ENCODE peak calls at places on chromosomes 5 and 9, in nine cellular contexts. One of them, this sample, is unnamed.

GRCh38 chr5:112555691-112556090 is 136.6 kb upstream of the EPB41L4A start:
- DNase-seq in spleen: no peak
- DNase-seq in adrenal gland: no peak
- DNase-seq in WERI-Rb-1: no peak
- DNase-seq in tibial artery: no peak
- DNase-seq in thyroid gland: no peak
- DNase-seq in cardiac muscle cell: no peak
- DNase-seq in neural progenitor cell: no peak
- DNase-seq in HepG2: no peak
- DNase-seq in this sample: peak

GRCh38 chr9:129584136-129584535 is 36.8 kb downstream of the C9orf50 start:
- DNase-seq in spleen: no peak
- DNase-seq in HepG2: peak
- DNase-seq in cardiac muscle cell: peak
- DNase-seq in neural progenitor cell: peak
- DNase-seq in thyroid gland: peak
- DNase-seq in tibial artery: peak
- DNase-seq in WERI-Rb-1: peak
- DNase-seq in adrenal gland: peak
- DNase-seq in this sample: peak

GRCh38 chr9:122334916-122335315 is 35.9 kb upstream of the PTGS1 start:
- DNase-seq in cardiac muscle cell: no peak
- DNase-seq in thyroid gland: no peak
- DNase-seq in spleen: no peak
- DNase-seq in adrenal gland: no peak
- DNase-seq in neural progenitor cell: no peak
- DNase-seq in HepG2: no peak
- DNase-seq in tibial artery: no peak
- DNase-seq in WERI-Rb-1: no peak
- DNase-seq in this sample: no peak

GRCh38 chr9:122058051-122058450 is 35.1 kb downstream of the TTLL11 start:
- DNase-seq in thyroid gland: no peak
- DNase-seq in spleen: no peak
- DNase-seq in tibial artery: no peak
- DNase-seq in cardiac muscle cell: no peak
- DNase-seq in neural progenitor cell: no peak
- DNase-seq in WERI-Rb-1: peak
- DNase-seq in adrenal gland: no peak
- DNase-seq in HepG2: no peak
- DNase-seq in this sample: no peak

GRCh38 chr5:128791312-128791711 is 174.0 kb upstream of the SLC27A6 start:
- DNase-seq in WERI-Rb-1: no peak
- DNase-seq in thyroid gland: no peak
- DNase-seq in HepG2: no peak
- DNase-seq in cardiac muscle cell: no peak
- DNase-seq in tibial artery: no peak
- DNase-seq in neural progenitor cell: no peak
- DNase-seq in adrenal gland: no peak
- DNase-seq in spleen: no peak
- DNase-seq in this sample: no peak

GRCh38 chr5:147310059-147310704 is 75.4 kb downstream of the STK32A start:
- DNase-seq in adrenal gland: peak
- DNase-seq in cardiac muscle cell: no peak
- DNase-seq in neural progenitor cell: no peak
- DNase-seq in thyroid gland: peak
- DNase-seq in spleen: no peak
- DNase-seq in HepG2: no peak
- DNase-seq in tibial artery: peak
- DNase-seq in WERI-Rb-1: no peak
- DNase-seq in this sample: peak

GRCh38 chr5:93721045-93721444 is 20.4 kb downstream of the POU5F2 start:
- DNase-seq in adrenal gland: no peak
- DNase-seq in tibial artery: no peak
- DNase-seq in thyroid gland: no peak
- DNase-seq in spleen: no peak
- DNase-seq in WERI-Rb-1: no peak
- DNase-seq in cardiac muscle cell: no peak
- DNase-seq in neural progenitor cell: no peak
- DNase-seq in HepG2: no peak
- DNase-seq in this sample: no peak

GRCh38 chr9:105557804-105558610 is at the start of gene FKTN:
- DNase-seq in adrenal gland: peak
- DNase-seq in thyroid gland: peak
- DNase-seq in HepG2: peak
- DNase-seq in spleen: peak
- DNase-seq in cardiac muscle cell: peak
- DNase-seq in WERI-Rb-1: peak
- DNase-seq in neural progenitor cell: peak
- DNase-seq in tibial artery: peak
- DNase-seq in this sample: peak

DNA sequence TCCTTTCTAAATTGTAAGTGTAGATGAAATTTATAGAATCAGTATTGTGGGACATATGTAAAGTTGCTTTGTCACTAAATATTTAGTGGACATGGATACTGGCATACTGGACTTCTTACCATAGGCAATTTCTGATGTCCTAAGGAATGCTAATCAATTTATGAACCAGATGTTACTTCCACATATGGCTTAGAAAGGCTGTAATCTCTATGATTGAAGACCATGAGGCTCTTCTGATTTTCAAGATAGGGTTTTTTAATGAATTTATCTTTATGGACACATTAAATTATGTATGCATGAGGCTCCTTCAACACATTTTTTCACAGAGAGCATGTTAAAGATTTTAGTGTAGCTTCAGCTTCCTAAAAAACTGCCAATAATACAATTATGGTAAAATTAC is 410.4 kb downstream of the PRR16 start:
- DNase-seq in thyroid gland: no peak
- DNase-seq in WERI-Rb-1: no peak
- DNase-seq in tibial artery: no peak
- DNase-seq in spleen: no peak
- DNase-seq in neural progenitor cell: no peak
- DNase-seq in cardiac muscle cell: no peak
- DNase-seq in adrenal gland: no peak
- DNase-seq in HepG2: no peak
- DNase-seq in this sample: no peak
- H3K27ac ChIP-seq in thyroid gland: no peak
- H3K27ac ChIP-seq in WERI-Rb-1: no peak
- H3K27ac ChIP-seq in tibial artery: no peak
- H3K27ac ChIP-seq in spleen: no peak
- H3K27ac ChIP-seq in neural progenitor cell: no peak
- H3K27ac ChIP-seq in cardiac muscle cell: no peak
- H3K27ac ChIP-seq in adrenal gland: no peak
- H3K27ac ChIP-seq in HepG2: no peak
- H3K27ac ChIP-seq in this sample: no peak

DNA sequence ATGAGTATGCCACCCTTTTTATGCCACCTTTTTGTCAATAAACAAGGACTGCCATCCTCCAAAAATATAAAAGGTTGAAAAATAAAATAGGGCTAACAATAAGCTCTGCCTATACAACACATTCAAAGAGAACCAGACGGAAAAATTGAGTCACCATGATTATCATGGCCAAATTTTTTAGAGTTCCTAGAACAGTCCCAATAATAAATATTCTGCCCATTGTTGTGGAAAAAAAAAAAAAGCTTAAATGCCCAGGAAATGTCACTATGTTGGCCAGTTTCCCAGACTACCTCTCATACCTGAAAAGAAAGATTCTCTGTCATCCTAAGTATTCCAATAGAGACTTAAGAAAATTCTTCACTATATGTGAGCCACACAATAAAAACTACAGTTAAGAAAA is 149.1 kb downstream of the TMEM161B start:
- DNase-seq in WERI-Rb-1: no peak
- DNase-seq in HepG2: no peak
- DNase-seq in adrenal gland: no peak
- DNase-seq in cardiac muscle cell: no peak
- DNase-seq in thyroid gland: no peak
- DNase-seq in spleen: no peak
- DNase-seq in tibial artery: no peak
- DNase-seq in neural progenitor cell: no peak
- DNase-seq in this sample: no peak
- H3K4me3 ChIP-seq in WERI-Rb-1: no peak
- H3K4me3 ChIP-seq in HepG2: no peak
- H3K4me3 ChIP-seq in adrenal gland: no peak
- H3K4me3 ChIP-seq in cardiac muscle cell: no peak
- H3K4me3 ChIP-seq in thyroid gland: no peak
- H3K4me3 ChIP-seq in spleen: no peak
- H3K4me3 ChIP-seq in tibial artery: no peak
- H3K4me3 ChIP-seq in neural progenitor cell: no peak
- H3K4me3 ChIP-seq in this sample: no peak

GRCh38 chr5:77850536-77851228 is 74.5 kb upstream of the TBCA start:
- DNase-seq in adrenal gland: peak
- DNase-seq in tibial artery: no peak
- DNase-seq in neural progenitor cell: peak
- DNase-seq in cardiac muscle cell: no peak
- DNase-seq in WERI-Rb-1: no peak
- DNase-seq in thyroid gland: no peak
- DNase-seq in HepG2: no peak
- DNase-seq in spleen: no peak
- DNase-seq in this sample: no peak

GRCh38 chr5:77852514-77853352 is 76.6 kb upstream of the TBCA start:
- DNase-seq in adrenal gland: peak
- DNase-seq in WERI-Rb-1: peak
- DNase-seq in cardiac muscle cell: peak
- DNase-seq in HepG2: no peak
- DNase-seq in tibial artery: no peak
- DNase-seq in thyroid gland: peak
- DNase-seq in spleen: peak
- DNase-seq in neural progenitor cell: peak
- DNase-seq in this sample: peak

GRCh38 chr5:77852068-77852513 is 76.0 kb upstream of the TBCA start:
- DNase-seq in spleen: no peak
- DNase-seq in thyroid gland: no peak
- DNase-seq in HepG2: no peak
- DNase-seq in cardiac muscle cell: no peak
- DNase-seq in WERI-Rb-1: no peak
- DNase-seq in neural progenitor cell: no peak
- DNase-seq in adrenal gland: no peak
- DNase-seq in tibial artery: no peak
- DNase-seq in this sample: no peak

GRCh38 chr5:77853353-77853907 is 77.3 kb upstream of the TBCA start:
- DNase-seq in thyroid gland: no peak
- DNase-seq in WERI-Rb-1: no peak
- DNase-seq in tibial artery: no peak
- DNase-seq in adrenal gland: no peak
- DNase-seq in cardiac muscle cell: no peak
- DNase-seq in HepG2: no peak
- DNase-seq in spleen: no peak
- DNase-seq in neural progenitor cell: no peak
- DNase-seq in this sample: no peak

DNA sequence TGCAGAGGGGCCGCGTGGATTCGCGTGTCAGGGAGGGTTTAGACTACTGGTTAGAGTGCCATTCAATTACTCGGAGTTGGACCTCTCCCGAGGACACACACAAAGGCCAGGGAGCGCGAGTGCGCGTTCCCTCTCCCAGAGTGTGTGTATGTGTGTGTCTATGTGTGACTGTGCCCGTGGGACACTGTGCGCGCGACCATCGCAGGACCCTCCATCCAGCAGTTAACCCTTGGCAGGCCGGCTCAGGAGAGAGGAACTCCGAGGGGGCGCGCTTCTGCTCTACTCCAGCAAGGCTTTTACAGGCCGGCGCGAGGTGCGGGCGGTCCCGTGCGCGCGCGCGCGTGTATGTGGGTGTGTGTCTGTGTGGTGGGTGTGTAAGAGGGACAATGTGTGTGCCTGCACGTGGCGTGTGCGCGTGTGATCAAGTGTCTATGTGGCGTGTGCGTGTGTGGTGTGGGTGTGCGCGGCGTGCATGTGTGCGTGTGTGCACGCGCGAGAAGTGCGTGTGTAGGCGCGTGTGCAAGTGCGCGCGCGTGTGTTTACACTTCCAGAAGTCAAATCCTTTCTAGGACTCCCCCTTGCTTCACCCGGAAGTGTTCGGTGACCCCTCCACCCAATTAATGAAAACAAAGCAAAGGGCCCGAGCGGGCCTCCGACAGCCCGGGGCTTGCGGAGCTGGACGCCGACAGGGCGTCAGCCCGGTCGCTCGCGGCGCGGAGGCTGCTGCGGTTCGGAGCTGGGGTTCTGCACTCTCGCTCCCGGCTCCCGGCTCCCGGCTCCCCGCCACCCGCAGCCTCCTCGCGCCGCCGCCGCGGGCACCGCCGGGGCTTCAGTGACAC is 75.3 kb upstream of the TBCA start:
- DNase-seq in spleen: peak
- DNase-seq in neural progenitor cell: peak
- DNase-seq in WERI-Rb-1: no peak
- DNase-seq in thyroid gland: peak
- DNase-seq in adrenal gland: peak
- DNase-seq in tibial artery: no peak
- DNase-seq in cardiac muscle cell: peak
- DNase-seq in HepG2: no peak
- DNase-seq in this sample: no peak
- H3K27ac ChIP-seq in spleen: no peak
- H3K27ac ChIP-seq in neural progenitor cell: no peak
- H3K27ac ChIP-seq in WERI-Rb-1: peak
- H3K27ac ChIP-seq in thyroid gland: no peak
- H3K27ac ChIP-seq in adrenal gland: no peak
- H3K27ac ChIP-seq in tibial artery: no peak
- H3K27ac ChIP-seq in cardiac muscle cell: no peak
- H3K27ac ChIP-seq in HepG2: no peak
- H3K27ac ChIP-seq in this sample: no peak

GRCh38 chr9:88026133-88026510 is 51.8 kb upstream of the CDK20 start:
- DNase-seq in spleen: no peak
- DNase-seq in neural progenitor cell: no peak
- DNase-seq in tibial artery: no peak
- DNase-seq in HepG2: no peak
- DNase-seq in adrenal gland: no peak
- DNase-seq in WERI-Rb-1: no peak
- DNase-seq in cardiac muscle cell: no peak
- DNase-seq in thyroid gland: no peak
- DNase-seq in this sample: no peak

GRCh38 chr9:88025411-88026132 is 51.2 kb upstream of the CDK20 start:
- DNase-seq in spleen: no peak
- DNase-seq in adrenal gland: no peak
- DNase-seq in tibial artery: no peak
- DNase-seq in cardiac muscle cell: no peak
- DNase-seq in thyroid gland: no peak
- DNase-seq in HepG2: no peak
- DNase-seq in neural progenitor cell: no peak
- DNase-seq in WERI-Rb-1: no peak
- DNase-seq in this sample: no peak

GRCh38 chr9:88018101-88018500 is 43.8 kb upstream of the CDK20 start:
- DNase-seq in HepG2: no peak
- DNase-seq in thyroid gland: no peak
- DNase-seq in adrenal gland: no peak
- DNase-seq in cardiac muscle cell: no peak
- DNase-seq in tibial artery: no peak
- DNase-seq in WERI-Rb-1: no peak
- DNase-seq in neural progenitor cell: no peak
- DNase-seq in spleen: no peak
- DNase-seq in this sample: no peak

GRCh38 chr9:88024896-88025295 is 50.6 kb upstream of the CDK20 start:
- DNase-seq in WERI-Rb-1: no peak
- DNase-seq in neural progenitor cell: peak
- DNase-seq in tibial artery: no peak
- DNase-seq in spleen: no peak
- DNase-seq in adrenal gland: no peak
- DNase-seq in thyroid gland: no peak
- DNase-seq in cardiac muscle cell: no peak
- DNase-seq in HepG2: no peak
- DNase-seq in this sample: no peak

DNA sequence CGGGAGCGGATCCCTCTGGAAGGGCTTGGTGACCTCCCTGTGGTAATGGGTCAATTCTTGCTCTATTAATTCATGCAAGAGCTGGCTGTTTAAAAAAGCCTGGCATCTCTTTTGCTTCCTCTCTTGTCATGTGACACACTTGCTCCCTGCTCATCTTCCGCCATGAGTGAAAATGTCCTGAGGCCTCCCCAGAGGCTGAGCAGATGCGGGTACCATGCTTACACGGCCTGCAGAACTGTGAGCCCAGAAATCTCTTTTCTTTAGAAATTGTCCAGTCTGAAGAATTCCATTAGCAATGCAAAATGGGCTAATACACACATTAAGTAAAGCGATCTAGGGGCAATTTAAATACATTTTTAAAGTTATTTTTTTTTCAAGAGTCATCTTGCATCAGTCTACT is 48.7 kb upstream of the CDK20 start:
- DNase-seq in WERI-Rb-1: no peak
- DNase-seq in adrenal gland: no peak
- DNase-seq in spleen: no peak
- DNase-seq in thyroid gland: no peak
- DNase-seq in HepG2: no peak
- DNase-seq in tibial artery: no peak
- DNase-seq in neural progenitor cell: no peak
- DNase-seq in cardiac muscle cell: no peak
- DNase-seq in this sample: no peak
- H3K4me3 ChIP-seq in WERI-Rb-1: no peak
- H3K4me3 ChIP-seq in adrenal gland: no peak
- H3K4me3 ChIP-seq in spleen: no peak
- H3K4me3 ChIP-seq in thyroid gland: no peak
- H3K4me3 ChIP-seq in HepG2: no peak
- H3K4me3 ChIP-seq in tibial artery: no peak
- H3K4me3 ChIP-seq in neural progenitor cell: no peak
- H3K4me3 ChIP-seq in cardiac muscle cell: no peak
- H3K4me3 ChIP-seq in this sample: no peak